ENCODE peak calls at places on chromosomes 1 and 21, in four cellular contexts. One of them, this sample, is unnamed.

GRCh38 chr1:117673405-117673804 is 67.6 kb downstream of the TENT5C start:
- DNase-seq in AG10803: peak
- DNase-seq in psoas muscle: no peak
- DNase-seq in uterus: no peak
- DNase-seq in this sample: no peak

GRCh38 chr1:117606608-117607261 is 887 bp downstream of the TENT5C start:
- DNase-seq in AG10803: peak
- DNase-seq in psoas muscle: no peak
- DNase-seq in uterus: peak
- DNase-seq in this sample: peak

GRCh38 chr21:28605138-28605537 is 387.5 kb downstream of the LTN1 start:
- DNase-seq in AG10803: no peak
- DNase-seq in psoas muscle: no peak
- DNase-seq in uterus: no peak
- DNase-seq in this sample: no peak

GRCh38 chr1:155938220-155938627 is 3.2 kb upstream of the RXFP4 start:
- DNase-seq in AG10803: peak
- DNase-seq in psoas muscle: no peak
- DNase-seq in uterus: no peak
- DNase-seq in this sample: no peak

GRCh38 chr1:153730468-153730988 is 2.7 kb downstream of the INTS3 start:
- DNase-seq in AG10803: no peak
- DNase-seq in psoas muscle: no peak
- DNase-seq in uterus: no peak
- DNase-seq in this sample: no peak

GRCh38 chr1:77509898-77510297 is 172.6 kb downstream of the ZZZ3 start:
- DNase-seq in AG10803: no peak
- DNase-seq in psoas muscle: no peak
- DNase-seq in uterus: no peak
- DNase-seq in this sample: no peak

GRCh38 chr1:59541161-59541560 is 244.3 kb downstream of the FGGY start:
- DNase-seq in AG10803: no peak
- DNase-seq in psoas muscle: no peak
- DNase-seq in uterus: no peak
- DNase-seq in this sample: no peak

GRCh38 chr1:204532832-204533231 is 16.6 kb downstream of the MDM4 start:
- DNase-seq in AG10803: no peak
- DNase-seq in psoas muscle: no peak
- DNase-seq in uterus: no peak
- DNase-seq in this sample: no peak

GRCh38 chr1:173900992-173901391 is 16.1 kb downstream of the SERPINC1 start:
- DNase-seq in AG10803: no peak
- DNase-seq in psoas muscle: no peak
- DNase-seq in uterus: no peak
- DNase-seq in this sample: no peak

GRCh38 chr1:41900611-41901444 is 17.9 kb downstream of the HIVEP3 start:
- DNase-seq in AG10803: peak
- DNase-seq in psoas muscle: no peak
- DNase-seq in uterus: no peak
- DNase-seq in this sample: peak

GRCh38 chr1:56584910-56585528 is 5.7 kb upstream of the PLPP3 start:
- DNase-seq in AG10803: peak
- DNase-seq in psoas muscle: no peak
- DNase-seq in uterus: peak
- DNase-seq in this sample: peak

GRCh38 chr1:44036409-44037111 is 5.3 kb upstream of the SLC6A9 start:
- DNase-seq in AG10803: peak
- DNase-seq in psoas muscle: peak
- DNase-seq in uterus: peak
- DNase-seq in this sample: peak

GRCh38 chr1:100924212-100924611 is 28.3 kb downstream of the SLC30A7 start:
- DNase-seq in AG10803: no peak
- DNase-seq in psoas muscle: no peak
- DNase-seq in uterus: no peak
- DNase-seq in this sample: no peak

GRCh38 chr1:47791879-47792608 is 205.1 kb downstream of the TRABD2B start:
- DNase-seq in AG10803: no peak
- DNase-seq in psoas muscle: no peak
- DNase-seq in uterus: no peak
- DNase-seq in this sample: no peak

GRCh38 chr1:106360252-106360651 is 696.2 kb upstream of the PRMT6 start:
- DNase-seq in AG10803: no peak
- DNase-seq in psoas muscle: no peak
- DNase-seq in uterus: no peak
- DNase-seq in this sample: no peak

GRCh38 chr21:26432410-26432809 is 140.7 kb downstream of the CYYR1 start:
- DNase-seq in AG10803: no peak
- DNase-seq in psoas muscle: no peak
- DNase-seq in uterus: no peak
- DNase-seq in this sample: no peak

GRCh38 chr1:41321277-41321676 is 40.0 kb upstream of the FOXO6 start:
- DNase-seq in AG10803: no peak
- DNase-seq in psoas muscle: no peak
- DNase-seq in uterus: no peak
- DNase-seq in this sample: no peak

GRCh38 chr1:146039844-146040194 is 18.3 kb upstream of the HJV start:
- DNase-seq in AG10803: no peak
- DNase-seq in psoas muscle: no peak
- DNase-seq in uterus: no peak
- DNase-seq in this sample: no peak

GRCh38 chr1:42114229-42114628 is 39.0 kb upstream of the GUCA2B start:
- DNase-seq in AG10803: no peak
- DNase-seq in psoas muscle: no peak
- DNase-seq in uterus: no peak
- DNase-seq in this sample: no peak

GRCh38 chr1:29180497-29181412 is 945 bp downstream of the SRSF4 start:
- DNase-seq in AG10803: no peak
- DNase-seq in psoas muscle: no peak
- DNase-seq in uterus: no peak
- DNase-seq in this sample: no peak

GRCh38 chr1:951364-951763 is 7.7 kb downstream of the NOC2L start:
- DNase-seq in AG10803: peak
- DNase-seq in psoas muscle: no peak
- DNase-seq in uterus: no peak
- DNase-seq in this sample: no peak

GRCh38 chr21:26835027-26835713 is 10.0 kb downstream of the ADAMTS1 start:
- DNase-seq in AG10803: peak
- DNase-seq in psoas muscle: no peak
- DNase-seq in uterus: no peak
- DNase-seq in this sample: no peak

GRCh38 chr1:29962831-29963247 is 726.5 kb downstream of the PTPRU start:
- DNase-seq in AG10803: no peak
- DNase-seq in psoas muscle: no peak
- DNase-seq in uterus: no peak
- DNase-seq in this sample: no peak

GRCh38 chr1:34889705-34890104 is 30.2 kb upstream of the SMIM12 start:
- DNase-seq in AG10803: no peak
- DNase-seq in psoas muscle: no peak
- DNase-seq in uterus: no peak
- DNase-seq in this sample: no peak

GRCh38 chr1:31585736-31586365 is 9.5 kb downstream of the TINAGL1 start:
- DNase-seq in AG10803: no peak
- DNase-seq in psoas muscle: no peak
- DNase-seq in uterus: no peak
- DNase-seq in this sample: no peak

GRCh38 chr1:47761974-47762373 is 235.2 kb downstream of the TRABD2B start:
- DNase-seq in AG10803: no peak
- DNase-seq in psoas muscle: no peak
- DNase-seq in uterus: no peak
- DNase-seq in this sample: no peak

GRCh38 chr1:10724052-10724494 is 72.4 kb downstream of the CASZ1 start:
- DNase-seq in AG10803: peak
- DNase-seq in psoas muscle: peak
- DNase-seq in uterus: peak
- DNase-seq in this sample: no peak

GRCh38 chr1:101444873-101445618 is 208.2 kb downstream of the S1PR1 start:
- DNase-seq in AG10803: no peak
- DNase-seq in psoas muscle: no peak
- DNase-seq in uterus: no peak
- DNase-seq in this sample: no peak

GRCh38 chr1:222234351-222234750 is 313.6 kb downstream of the HHIPL2 start:
- DNase-seq in AG10803: no peak
- DNase-seq in psoas muscle: no peak
- DNase-seq in uterus: no peak
- DNase-seq in this sample: no peak

GRCh38 chr1:115727706-115728249 is 40.7 kb downstream of the CASQ2 start:
- DNase-seq in AG10803: peak
- DNase-seq in psoas muscle: peak
- DNase-seq in uterus: peak
- DNase-seq in this sample: no peak

GRCh38 chr1:211653329-211653728 is 22.1 kb downstream of the NEK2 start:
- DNase-seq in AG10803: peak
- DNase-seq in psoas muscle: no peak
- DNase-seq in uterus: no peak
- DNase-seq in this sample: no peak
- H3K4me3 ChIP-seq in AG10803: no peak
- H3K4me3 ChIP-seq in psoas muscle: no peak
- H3K4me3 ChIP-seq in uterus: no peak
- H3K4me3 ChIP-seq in this sample: no peak

GRCh38 chr21:35198004-35198403 is 148.9 kb upstream of the RUNX1 start:
- DNase-seq in AG10803: peak
- DNase-seq in psoas muscle: no peak
- DNase-seq in uterus: no peak
- DNase-seq in this sample: peak

GRCh38 chr21:35201288-35201687 is 152.2 kb upstream of the RUNX1 start:
- DNase-seq in AG10803: no peak
- DNase-seq in psoas muscle: no peak
- DNase-seq in uterus: no peak
- DNase-seq in this sample: no peak

GRCh38 chr21:35197191-35197590 is 148.1 kb upstream of the RUNX1 start:
- DNase-seq in AG10803: no peak
- DNase-seq in psoas muscle: no peak
- DNase-seq in uterus: no peak
- DNase-seq in this sample: no peak

GRCh38 chr21:35199733-35200015 is 150.6 kb upstream of the RUNX1 start:
- DNase-seq in AG10803: no peak
- DNase-seq in psoas muscle: no peak
- DNase-seq in uterus: no peak
- DNase-seq in this sample: no peak

DNA sequence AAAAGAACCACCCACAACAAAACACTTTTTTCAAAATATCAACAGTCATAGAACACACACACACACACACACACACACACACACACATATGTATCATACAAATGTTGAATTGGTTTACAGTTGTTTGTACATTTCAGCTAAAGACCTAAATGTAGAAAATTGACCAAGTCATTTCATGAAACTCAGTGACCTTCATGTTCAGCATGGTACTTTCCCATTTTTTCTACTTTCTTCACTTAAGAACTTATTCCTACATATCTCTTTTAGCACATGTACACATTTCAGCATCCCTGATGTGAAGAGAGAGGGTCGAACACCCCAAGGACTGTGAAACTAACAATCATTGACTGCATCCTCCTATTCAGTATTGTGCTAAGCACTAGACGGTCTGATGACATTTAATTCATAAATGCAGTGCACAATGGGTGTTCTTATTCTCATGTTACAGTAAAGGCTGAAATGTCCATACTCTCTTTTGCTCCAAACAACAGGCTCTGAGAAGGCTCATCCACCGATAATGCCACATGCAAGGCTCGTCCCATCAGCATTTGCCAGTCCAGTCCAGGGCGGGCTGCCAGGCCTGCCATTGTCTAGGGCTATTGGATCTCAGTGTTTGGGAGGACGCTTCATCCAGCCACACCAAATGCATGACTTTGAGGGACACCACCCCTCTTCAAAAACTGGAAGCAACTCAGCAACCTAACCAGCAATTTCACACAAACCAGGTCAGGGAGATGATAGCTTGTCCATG is 150.1 kb upstream of the RUNX1 start:
- DNase-seq in AG10803: no peak
- DNase-seq in psoas muscle: no peak
- DNase-seq in uterus: no peak
- DNase-seq in this sample: no peak
- H3K4me3 ChIP-seq in AG10803: no peak
- H3K4me3 ChIP-seq in psoas muscle: no peak
- H3K4me3 ChIP-seq in uterus: no peak
- H3K4me3 ChIP-seq in this sample: no peak

GRCh38 chr1:57671750-57672149 is 247.9 kb upstream of the DAB1 start:
- DNase-seq in AG10803: no peak
- DNase-seq in psoas muscle: no peak
- DNase-seq in uterus: no peak
- DNase-seq in this sample: no peak

GRCh38 chr1:57674803-57675202 is 250.9 kb upstream of the DAB1 start:
- DNase-seq in AG10803: peak
- DNase-seq in psoas muscle: no peak
- DNase-seq in uterus: no peak
- DNase-seq in this sample: no peak

GRCh38 chr1:57678138-57678537 is 254.3 kb upstream of the DAB1 start:
- DNase-seq in AG10803: no peak
- DNase-seq in psoas muscle: no peak
- DNase-seq in uterus: no peak
- DNase-seq in this sample: no peak

DNA sequence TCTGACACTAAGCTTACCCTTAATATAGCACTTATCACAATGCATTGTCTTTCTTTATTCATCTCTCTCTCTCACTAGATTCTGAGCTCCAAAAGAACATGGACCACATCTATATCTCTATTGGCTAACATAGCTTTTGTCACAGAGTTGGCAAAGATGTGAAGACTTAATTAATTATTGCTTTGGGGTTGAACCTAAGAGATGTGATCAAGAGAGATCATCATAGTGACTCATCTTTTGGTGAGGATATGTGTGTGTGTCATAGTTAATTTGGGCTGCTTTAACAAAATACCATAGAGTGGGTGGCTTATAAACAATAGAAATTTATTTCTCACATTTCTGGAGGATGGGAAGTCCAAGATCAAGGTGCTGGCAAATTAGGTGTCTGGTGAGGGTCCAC is 248.9 kb upstream of the DAB1 start:
- DNase-seq in AG10803: no peak
- DNase-seq in psoas muscle: no peak
- DNase-seq in uterus: no peak
- DNase-seq in this sample: no peak
- H3K4me3 ChIP-seq in AG10803: no peak
- H3K4me3 ChIP-seq in psoas muscle: no peak
- H3K4me3 ChIP-seq in uterus: no peak
- H3K4me3 ChIP-seq in this sample: no peak

DNA sequence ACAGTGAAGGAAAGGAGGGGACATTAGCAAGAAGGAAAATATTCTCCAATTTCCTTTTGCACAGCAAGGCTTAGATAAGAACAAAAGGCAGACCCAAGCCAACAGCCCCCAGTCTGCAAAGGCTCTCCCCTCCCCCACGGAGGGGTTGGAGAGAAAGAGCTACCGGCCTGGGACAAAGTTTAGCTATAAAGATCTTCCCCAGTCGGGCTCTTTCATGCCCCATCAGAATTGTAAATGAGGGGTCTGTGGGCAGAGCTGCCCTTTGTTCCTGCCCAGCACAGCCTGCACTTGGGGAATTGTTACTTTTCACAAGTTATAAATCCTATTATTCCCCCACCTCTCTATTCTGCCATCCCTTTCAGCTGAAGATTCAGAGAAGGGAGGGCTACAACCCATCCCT is 3.6 kb downstream of the MYCL start:
- DNase-seq in AG10803: no peak
- DNase-seq in psoas muscle: no peak
- DNase-seq in uterus: no peak
- DNase-seq in this sample: no peak
- H3K4me3 ChIP-seq in AG10803: no peak
- H3K4me3 ChIP-seq in psoas muscle: no peak
- H3K4me3 ChIP-seq in uterus: no peak
- H3K4me3 ChIP-seq in this sample: no peak